ENCODE peak calls at places on chromosome 17, in ten cellular contexts. Q is fibroblast of pulmonary artery; I is stimulated activated CD8-positive, alpha-beta memory T cell treated with anti-CD3 and anti-CD28 coated beads, Interleukin-4, amount 100 ng/mL, for 24 hours; V is T-helper 1 cell; Y is KBM-7; N is posterior cingulate gyrus; B is left ventricle myocardium superior; T is cardiac fibroblast; O is activated CD4-positive, alpha-beta T cell treated with anti-CD3 and anti-CD28 coated beads, Interleukin-2, amount 50 U/mL, for 48 hours; U is ELR. S is an unnamed sample.

GRCh38 chr17:63420868-63421680 is 25.0 kb downstream of the CYB561 start:
- DNase-seq in Q (no peak), I (no peak), V (no peak), Y (no peak), N (no peak), B (no peak), T (no peak), O (no peak), U (no peak), S (no peak)

GRCh38 chr17:43669971-43670644 is 8.4 kb upstream of the MEOX1 start:
- DNase-seq in Q (no peak), I (no peak), V (no peak), Y (no peak), N (no peak), B (no peak), T (no peak), O (no peak), U (no peak), S (no peak)

GRCh38 chr17:73663614-73664013 is 19.4 kb upstream of the SDK2 start:
- DNase-seq in Q (no peak), I (no peak), V (no peak), Y (no peak), N (no peak), B (no peak), T (no peak), O (no peak), U (no peak), S (no peak)

GRCh38 chr17:76626442-76626841 is 17.1 kb downstream of the ST6GALNAC1 start:
- DNase-seq in Q (no peak), I (no peak), V (no peak), Y (no peak), N (no peak), B (no peak), T (no peak), O (no peak), U (no peak), S (no peak)

GRCh38 chr17:79661292-79662041 is 50.6 kb upstream of the RBFOX3 start:
- DNase-seq in Q (no peak), I (no peak), V (no peak), Y (no peak), N (no peak), B (no peak), T (no peak), O (no peak), U (no peak), S (no peak)

GRCh38 chr17:32746698-32747097 is 130.2 kb downstream of the MYO1D start:
- DNase-seq in Q (peak), I (no peak), V (no peak), Y (no peak), N (no peak), B (no peak), T (peak), O (no peak), U (peak), S (no peak)

GRCh38 chr17:41835800-41836549 is at the start of gene NT5C3B:
- DNase-seq in Q (peak), I (peak), V (peak), Y (peak), N (peak), B (peak), T (no peak), O (peak), U (peak), S (peak)

GRCh38 chr17:46046957-46047356 is 47.9 kb downstream of the STH start:
- DNase-seq in Q (peak), I (no peak), V (no peak), Y (no peak), N (no peak), B (no peak), T (peak), O (no peak), U (peak), S (no peak)

GRCh38 chr17:57880086-57880456 is 30.2 kb upstream of the MRPS23 start:
- DNase-seq in Q (no peak), I (no peak), V (no peak), Y (no peak), N (no peak), B (no peak), T (no peak), O (peak), U (peak), S (no peak)

GRCh38 chr17:34626141-34626681 is 46.8 kb downstream of the TMEM132E start:
- DNase-seq in Q (no peak), I (no peak), V (no peak), Y (no peak), N (no peak), B (peak), T (no peak), O (no peak), U (no peak), S (no peak)

GRCh38 chr17:9611557-9611956 is 33.8 kb upstream of the USP43 start:
- DNase-seq in Q (no peak), I (no peak), V (no peak), Y (no peak), N (no peak), B (no peak), T (no peak), O (no peak), U (no peak), S (no peak)

GRCh38 chr17:6574689-6575595 is 18.6 kb upstream of the PITPNM3 start:
- DNase-seq in Q (peak), I (peak), V (no peak), Y (peak), N (peak), B (peak), T (peak), O (peak), U (peak), S (peak)

GRCh38 chr17:71922439-71922838 is 198.4 kb upstream of the SOX9 start:
- DNase-seq in Q (peak), I (no peak), V (no peak), Y (no peak), N (no peak), B (no peak), T (peak), O (no peak), U (peak), S (no peak)

GRCh38 chr17:7019839-7020519 is 2.9 kb upstream of the BCL6B start:
- DNase-seq in Q (peak), I (no peak), V (no peak), Y (no peak), N (peak), B (peak), T (peak), O (no peak), U (peak), S (no peak)

GRCh38 chr17:17439971-17440843 is 36.6 kb upstream of the MED9 start:
- DNase-seq in Q (peak), I (peak), V (peak), Y (peak), N (no peak), B (peak), T (peak), O (peak), U (peak), S (peak)

GRCh38 chr17:38579934-38580333 is 25.8 kb downstream of the SRCIN1 start:
- DNase-seq in Q (peak), I (no peak), V (no peak), Y (peak), N (peak), B (no peak), T (peak), O (peak), U (peak), S (no peak)

GRCh38 chr17:67658265-67658664 is 59.5 kb upstream of the NOL11 start:
- DNase-seq in Q (no peak), I (no peak), V (no peak), Y (no peak), N (no peak), B (no peak), T (no peak), O (no peak), U (no peak), S (no peak)

GRCh38 chr17:21072623-21073278 is 29.9 kb upstream of the USP22 start:
- DNase-seq in Q (no peak), I (no peak), V (no peak), Y (no peak), N (peak), B (no peak), T (no peak), O (no peak), U (no peak), S (no peak)

GRCh38 chr17:33024688-33025486 is 33.2 kb downstream of the SPACA3 start:
- DNase-seq in Q (no peak), I (no peak), V (no peak), Y (no peak), N (no peak), B (no peak), T (no peak), O (no peak), U (no peak), S (no peak)

GRCh38 chr17:17963066-17963465 is 9.1 kb downstream of the TOM1L2 start:
- DNase-seq in Q (no peak), I (no peak), V (no peak), Y (no peak), N (peak), B (no peak), T (no peak), O (no peak), U (no peak), S (no peak)

S was measured in GM18507.